ENCODE peak calls at places on chromosomes 11 and 22, in eight cellular contexts. H is hepatocyte, I is adrenal gland, G is HepG2, F is AG04450, Q is PC-9, D is right lobe of liver, L is mesenchymal stem cell. J is an unnamed sample. For H3K9me3, the result is how much of the 10 kb centered on the place peaks cover.

GRCh38 chr11:130426223-130427048 is 2.0 kb downstream of the ADAMTS8 start:
- DNase-seq in L (no peak), D (peak), F (no peak), I (no peak), Q (no peak), H (no peak), G (no peak), J (no peak)

GRCh38 chr11:26231252-26231661 is 100.7 kb upstream of the ANO3 start:
- DNase-seq in G (no peak), F (peak), Q (no peak), L (peak), H (no peak), I (no peak), D (no peak), J (no peak)

GRCh38 chr11:86291466-86292262 is 10.4 kb upstream of the HIKESHI start:
- DNase-seq in L (peak), G (peak), Q (peak), D (peak), F (no peak), I (peak), H (peak), J (peak)

GRCh38 chr11:64535811-64536210 is 55.2 kb upstream of the SLC22A12 start:
- DNase-seq in F (no peak), L (no peak), H (no peak), G (no peak), D (no peak), Q (no peak), I (no peak), J (no peak)

GRCh38 chr11:76047231-76047630 is 159.1 kb downstream of the WNT11 start:
- DNase-seq in F (no peak), I (no peak), D (no peak), H (no peak), Q (no peak), L (no peak), G (no peak), J (no peak)

GRCh38 chr11:72162891-72163492 is 27.5 kb downstream of the FOLR3 start:
- DNase-seq in D (no peak), G (no peak), F (no peak), Q (no peak), H (no peak), I (no peak), L (no peak), J (no peak)

GRCh38 chr11:60870276-60870675 is 2.9 kb downstream of the ZP1 start:
- DNase-seq in D (no peak), G (no peak), F (no peak), Q (no peak), L (no peak), I (no peak), H (no peak), J (no peak)

GRCh38 chr11:131464024-131464423 is 93.6 kb downstream of the NTM start:
- DNase-seq in Q (no peak), I (no peak), D (no peak), F (no peak), H (no peak), G (no peak), L (no peak), J (no peak)

GRCh38 chr22:27637604-27638003 is 164.0 kb downstream of the MN1 start:
- DNase-seq in I (no peak), H (no peak), D (no peak), G (no peak), L (peak), Q (no peak), F (no peak), J (no peak)

GRCh38 chr22:50675553-50676199 is 3.1 kb downstream of the SHANK3 start:
- DNase-seq in I (no peak), G (no peak), Q (peak), L (no peak), H (no peak), D (no peak), F (no peak), J (no peak)

GRCh38 chr11:2092956-2093412 is 46.2 kb downstream of the IGF2 start:
- DNase-seq in H (no peak), L (peak), Q (peak), G (no peak), D (peak), I (no peak), F (no peak), J (no peak)

GRCh38 chr11:2212411-2213251 is 41.0 kb upstream of the TH start:
- DNase-seq in D (peak), G (peak), Q (no peak), F (no peak), L (no peak), H (no peak), I (no peak), J (no peak)

GRCh38 chr11:6705905-6706535 is 22.9 kb upstream of the MRPL17 start:
- DNase-seq in I (peak), D (no peak), Q (no peak), H (peak), F (no peak), L (peak), G (peak), J (peak)

GRCh38 chr22:41936894-41937169 is 10.1 kb downstream of the CENPM start:
- DNase-seq in L (no peak), G (no peak), D (no peak), F (no peak), H (no peak), I (no peak), Q (no peak), J (no peak)

GRCh38 chr11:27443746-27444465 is 28.7 kb downstream of the LGR4 start:
- DNase-seq in Q (no peak), G (no peak), L (no peak), F (no peak), H (no peak), I (no peak), D (no peak), J (no peak)

GRCh38 chr11:20912046-20912821 is 242.8 kb downstream of the NELL1 start:
- DNase-seq in H (peak), D (no peak), G (no peak), Q (no peak), I (no peak), F (no peak), L (no peak), J (no peak)

GRCh38 chr11:111408789-111409727 is 30.0 kb upstream of the POU2AF1 start:
- DNase-seq in G (no peak), D (no peak), Q (no peak), L (peak), H (no peak), I (no peak), F (no peak), J (no peak)

GRCh38 chr22:44029069-44029468 is 5.0 kb downstream of the PARVB start:
- DNase-seq in H (no peak), G (no peak), I (no peak), F (no peak), Q (no peak), L (no peak), D (no peak), J (no peak)

GRCh38 chr22:37319469-37319868 is 37.2 kb downstream of the CYTH4 start:
- DNase-seq in F (no peak), I (no peak), L (no peak), G (no peak), H (no peak), D (no peak), Q (no peak), J (no peak)

GRCh38 chr11:17275376-17276235 is 933 bp upstream of the NUCB2 start:
- DNase-seq in D (no peak), G (peak), Q (no peak), L (no peak), I (no peak), H (no peak), F (no peak), J (no peak)

GRCh38 chr11:79512706-79513469 is 72.1 kb upstream of the TENM4 start:
- DNase-seq in G (no peak), L (no peak), I (no peak), D (no peak), H (no peak), Q (no peak), F (no peak), J (peak)

GRCh38 chr11:5596611-5597201 is at the start of gene TRIM6:
- DNase-seq in H (peak), L (peak), Q (peak), D (peak), F (no peak), I (peak), G (no peak), J (peak)

GRCh38 chr11:125418396-125418795 is 77.7 kb downstream of the FEZ1 start:
- DNase-seq in H (no peak), I (no peak), D (no peak), F (no peak), L (no peak), Q (no peak), G (no peak), J (no peak)

GRCh38 chr11:39365809-39366436 is 2093.5 kb downstream of the LRRC4C start:
- DNase-seq in D (no peak), F (no peak), I (no peak), L (peak), Q (peak), H (peak), G (no peak), J (peak)

GRCh38 chr11:48193876-48194275 is 22.7 kb upstream of the OR4B1 start:
- DNase-seq in I (no peak), L (peak), G (no peak), H (no peak), Q (no peak), F (peak), D (no peak), J (no peak)

GRCh38 chr22:30251661-30252226 is 5.2 kb upstream of the LIF start:
- DNase-seq in H (no peak), I (no peak), Q (peak), D (no peak), G (no peak), L (peak), F (no peak), J (no peak)

GRCh38 chr11:100581318-100581717 is 105.8 kb upstream of the ARHGAP42 start:
- DNase-seq in H (no peak), G (no peak), D (no peak), Q (no peak), L (peak), F (no peak), I (no peak), J (no peak)

GRCh38 chr11:65425971-65426838 is 3.6 kb downstream of the NEAT1 start:
- DNase-seq in I (no peak), L (peak), Q (peak), D (peak), G (no peak), H (peak), F (no peak), J (no peak)

GRCh38 chr11:108115495-108116140 is 5.7 kb upstream of the ACAT1 start:
- DNase-seq in G (no peak), I (peak), D (peak), L (peak), H (peak), Q (peak), F (peak), J (no peak)

GRCh38 chr11:701741-702513 is 4.1 kb upstream of the EPS8L2 start:
- DNase-seq in I (no peak), H (no peak), L (no peak), G (no peak), Q (no peak), D (no peak), F (no peak), J (no peak)

GRCh38 chr11:77411238-77411637 is 62.7 kb downstream of the PAK1 start:
- DNase-seq in D (peak), H (peak), Q (no peak), F (no peak), L (peak), G (no peak), I (peak), J (no peak)

GRCh38 chr11:105035262-105035620 is 297 bp upstream of the CASP1 start:
- DNase-seq in H (no peak), F (no peak), D (no peak), L (no peak), I (no peak), Q (no peak), G (no peak), J (no peak)

GRCh38 chr11:32029721-32030120 is 61.2 kb upstream of the RCN1 start:
- DNase-seq in Q (no peak), I (no peak), D (no peak), G (no peak), H (no peak), F (no peak), L (no peak), J (no peak)

GRCh38 chr11:97345031-97345430 is 955.2 kb downstream of the JRKL start:
- DNase-seq in H (no peak), I (no peak), F (no peak), G (no peak), L (no peak), Q (no peak), D (no peak), J (no peak)
- H3K9me3 ChIP-seq in H (under half), I (under half), F (under half), G (under half), L (under half), Q (under half), D (under half), J (under half)

GRCh38 chr11:19316434-19316833 is 75.7 kb upstream of the E2F8 start:
- DNase-seq in F (no peak), D (no peak), Q (no peak), H (peak), L (no peak), I (no peak), G (no peak), J (no peak)
- H3K9me3 ChIP-seq in F (under half), D (under half), Q (under half), H (under half), L (under half), I (under half), G (under half), J (under half)

DNA sequence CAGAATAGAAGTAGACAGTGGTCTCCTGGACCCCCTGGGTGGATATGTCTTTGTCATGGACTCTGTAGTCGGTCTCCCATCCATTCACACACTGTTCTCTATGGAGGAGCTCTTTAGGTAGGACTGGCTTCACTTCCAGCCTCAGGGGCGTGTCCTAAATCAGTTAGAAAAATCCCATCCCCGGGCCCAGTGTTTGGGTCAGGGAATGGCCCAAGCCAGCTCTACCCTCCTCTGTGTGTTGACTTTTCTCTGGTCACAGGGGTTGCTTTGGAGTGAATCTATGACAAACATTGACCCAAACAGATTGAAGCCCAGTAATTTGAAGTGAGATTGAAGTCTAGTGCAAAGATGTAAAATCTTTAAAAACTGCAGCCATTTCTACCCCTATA is 34.0 kb downstream of the WEE1 start:
- DNase-seq in I (no peak), G (peak), L (no peak), F (no peak), H (no peak), Q (no peak), D (no peak), J (peak)
- H3K9me3 ChIP-seq in I (under half), G (under half), L (under half), F (under half), H (under half), Q (under half), D (under half), J (under half)

GRCh38 chr22:48823941-48824340 is 1003.7 kb downstream of the BRD1 start:
- DNase-seq in D (no peak), I (no peak), G (no peak), L (no peak), H (no peak), Q (no peak), F (no peak), J (no peak)

GRCh38 chr22:48825802-48826520 is 1001.7 kb downstream of the BRD1 start:
- DNase-seq in D (no peak), H (no peak), I (no peak), Q (no peak), G (no peak), F (no peak), L (no peak), J (no peak)

GRCh38 chr22:48826546-48826945 is 1001.1 kb downstream of the BRD1 start:
- DNase-seq in Q (no peak), L (no peak), D (no peak), G (no peak), F (no peak), H (no peak), I (no peak), J (peak)

GRCh38 chr22:48827228-48827810 is 1000.4 kb downstream of the BRD1 start:
- DNase-seq in H (no peak), I (no peak), Q (no peak), L (no peak), G (no peak), F (no peak), D (no peak), J (no peak)

GRCh38 chr22:48824673-48825651 is 1002.7 kb downstream of the BRD1 start:
- DNase-seq in D (no peak), Q (no peak), L (no peak), H (peak), F (no peak), I (no peak), G (no peak), J (no peak)
- H3K9me3 ChIP-seq in D (under half), Q (under half), L (under half), H (under half), F (half or more), I (under half), G (under half), J (under half)

GRCh38 chr11:35036642-35037041 is 102.3 kb upstream of the CD44 start:
- DNase-seq in H (no peak), L (peak), D (no peak), G (no peak), I (no peak), F (no peak), Q (no peak), J (no peak)
- H3K9me3 ChIP-seq in H (under half), L (under half), D (under half), G (under half), I (under half), F (under half), Q (under half), J (under half)

GRCh38 chr22:48895341-48895740 is 932.3 kb downstream of the BRD1 start:
- DNase-seq in Q (no peak), D (no peak), H (no peak), G (no peak), L (no peak), F (no peak), I (no peak), J (no peak)

GRCh38 chr22:48895831-48896765 is 931.6 kb downstream of the BRD1 start:
- DNase-seq in L (no peak), D (no peak), F (no peak), I (no peak), Q (no peak), H (no peak), G (no peak), J (no peak)

GRCh38 chr22:48897638-48897954 is 930.1 kb downstream of the BRD1 start:
- DNase-seq in D (no peak), F (no peak), G (no peak), I (no peak), L (no peak), H (no peak), Q (no peak), J (no peak)

GRCh38 chr22:48897959-48898358 is 929.7 kb downstream of the BRD1 start:
- DNase-seq in Q (no peak), F (no peak), I (no peak), H (no peak), G (no peak), D (no peak), L (no peak), J (no peak)

GRCh38 chr22:48896766-48897637 is 930.7 kb downstream of the BRD1 start:
- DNase-seq in G (no peak), Q (no peak), L (no peak), I (no peak), H (no peak), F (no peak), D (no peak), J (no peak)
- H3K9me3 ChIP-seq in G (under half), Q (under half), L (under half), I (under half), H (under half), F (half or more), D (under half), J (under half)

GRCh38 chr22:47497666-47498065 is 735.2 kb downstream of the TBC1D22A start:
- DNase-seq in H (no peak), L (no peak), I (no peak), G (no peak), D (no peak), F (no peak), Q (no peak), J (no peak)

GRCh38 chr22:47504962-47505361 is 742.5 kb downstream of the TBC1D22A start:
- DNase-seq in Q (no peak), G (no peak), D (no peak), I (no peak), F (no peak), H (no peak), L (no peak), J (no peak)

GRCh38 chr22:47495102-47495501 is 732.7 kb downstream of the TBC1D22A start:
- DNase-seq in G (no peak), Q (no peak), I (no peak), D (no peak), H (no peak), L (no peak), F (no peak), J (no peak)

DNA sequence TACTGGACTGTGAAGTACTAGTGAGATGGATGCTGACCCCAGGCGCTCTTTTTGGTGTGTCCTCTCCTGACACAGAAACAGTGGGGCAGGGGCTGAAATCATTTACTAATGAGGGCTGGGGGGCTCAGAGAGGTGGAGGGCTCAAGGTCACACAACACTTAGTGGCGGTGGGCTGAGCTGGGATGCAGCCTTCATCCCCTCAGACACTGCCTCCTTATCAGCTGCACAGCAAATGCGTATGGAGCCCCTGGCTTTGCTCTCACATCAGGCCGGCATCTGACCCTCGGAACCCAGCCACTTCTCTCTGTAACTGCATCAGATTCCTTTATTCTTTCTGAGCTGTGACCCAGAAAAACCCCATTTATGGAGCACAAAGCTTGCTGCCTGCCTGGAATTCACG is 736.5 kb downstream of the TBC1D22A start:
- DNase-seq in Q (no peak), I (no peak), L (no peak), G (no peak), D (no peak), F (no peak), H (no peak), J (no peak)
- H3K9me3 ChIP-seq in Q (under half), I (under half), L (under half), G (under half), D (under half), F (under half), H (under half), J (under half)

GRCh38 chr22:47435204-47435487 is 672.7 kb downstream of the TBC1D22A start:
- DNase-seq in D (no peak), G (no peak), F (no peak), H (no peak), I (no peak), L (no peak), Q (no peak), J (no peak)
- H3K9me3 ChIP-seq in D (under half), G (under half), F (under half), H (under half), I (under half), L (under half), Q (under half), J (under half)

GRCh38 chr11:10026514-10026913 is 267.5 kb downstream of the SBF2 start:
- DNase-seq in H (no peak), L (no peak), I (no peak), D (no peak), G (no peak), Q (no peak), F (peak), J (no peak)
- H3K9me3 ChIP-seq in H (under half), L (under half), I (under half), D (under half), G (under half), Q (under half), F (under half), J (under half)